ENCODE peak calls at places on chromosomes 1 and 21, in four cellular contexts. H, Y, K and E are unnamed samples.

GRCh38 chr1:201002510-201002909 is 21.0 kb downstream of the KIF21B start:
- DNase-seq in K (no peak), Y (no peak), H (no peak), E (no peak)

GRCh38 chr1:98382586-98382985 is 278.9 kb upstream of the SNX7 start:
- DNase-seq in Y (no peak), H (no peak), K (no peak), E (no peak)

GRCh38 chr1:19424651-19425570 is 60.4 kb downstream of the CAPZB start:
- DNase-seq in K (no peak), H (no peak), Y (no peak), E (no peak)

GRCh38 chr1:167533851-167534300 is 15.5 kb upstream of the CD247 start:
- DNase-seq in H (peak), K (peak), Y (no peak), E (peak)

GRCh38 chr1:216566809-216567208 is 143.6 kb upstream of the USH2A start:
- DNase-seq in H (no peak), K (no peak), Y (no peak), E (no peak)

GRCh38 chr1:206895837-206896242 is 1.4 kb upstream of the IL24 start:
- DNase-seq in H (no peak), K (no peak), Y (no peak), E (no peak)

GRCh38 chr1:245310605-245311531 is 156.1 kb downstream of the KIF26B start:
- DNase-seq in Y (no peak), K (no peak), H (no peak), E (no peak)

GRCh38 chr1:46822248-46822826 is 23.5 kb downstream of the CYP4B1 start:
- DNase-seq in Y (peak), H (no peak), K (no peak), E (no peak)

GRCh38 chr1:60746278-60746761 is 336.0 kb upstream of the NFIA start:
- DNase-seq in K (peak), Y (no peak), H (no peak), E (no peak)

GRCh38 chr1:15876357-15876756 is 28.9 kb downstream of the SPEN start:
- DNase-seq in K (no peak), Y (no peak), H (no peak), E (no peak)

GRCh38 chr1:209490013-209490412 is 93.5 kb upstream of the CAMK1G start:
- DNase-seq in Y (no peak), H (no peak), K (no peak), E (no peak)

GRCh38 chr1:40313329-40313957 is 3.6 kb downstream of the COL9A2 start:
- DNase-seq in H (no peak), K (no peak), Y (no peak), E (no peak)

GRCh38 chr1:85451236-85451830 is 13.6 kb downstream of the DDAH1 start:
- DNase-seq in H (no peak), Y (peak), K (no peak), E (no peak)

GRCh38 chr1:54811739-54812655 is 10.9 kb upstream of the TTC22 start:
- DNase-seq in Y (no peak), H (no peak), K (no peak), E (no peak)

GRCh38 chr1:76113446-76113845 is 38.9 kb downstream of the ST6GALNAC3 start:
- DNase-seq in H (no peak), K (no peak), Y (no peak), E (no peak)

GRCh38 chr1:230263573-230264195 is 162.4 kb downstream of the PGBD5 start:
- DNase-seq in Y (no peak), K (no peak), H (no peak), E (no peak)

GRCh38 chr1:202329891-202330290 is 11.8 kb downstream of the UBE2T start:
- DNase-seq in H (no peak), Y (no peak), K (no peak), E (no peak)

DNA sequence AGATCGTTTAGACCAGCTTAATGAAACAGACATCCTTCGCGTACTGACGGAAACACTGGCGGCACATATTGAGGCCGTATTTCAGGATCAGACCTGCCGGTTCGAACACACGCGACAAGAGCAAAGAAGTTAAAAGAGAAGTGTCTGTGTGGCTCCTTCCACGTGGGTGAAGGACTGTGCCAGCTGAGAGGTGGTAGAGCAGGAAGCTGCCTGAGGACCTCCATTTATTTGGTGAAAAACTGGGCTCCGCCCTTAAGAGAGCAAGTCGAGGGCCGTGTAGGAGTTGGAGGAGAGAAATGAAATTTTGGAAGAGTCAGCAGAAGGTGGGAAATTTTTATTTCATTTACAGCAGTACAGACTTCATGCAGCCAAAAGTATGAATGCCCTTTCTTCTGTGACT is 38.8 kb upstream of the ADORA3 start:
- DNase-seq in H (no peak), Y (no peak), K (no peak), E (no peak)
- H3K27ac ChIP-seq in H (no peak), Y (peak), K (no peak), E (peak)

GRCh38 chr1:43934279-43934985 is 831 bp downstream of the ARTN start:
- DNase-seq in Y (no peak), H (peak), K (peak), E (peak)

GRCh38 chr1:43930949-43931275 is 2.7 kb upstream of the ARTN start:
- DNase-seq in Y (no peak), K (no peak), H (no peak), E (peak)

GRCh38 chr1:43931711-43932660 is 1.6 kb upstream of the ARTN start:
- DNase-seq in H (no peak), K (no peak), Y (no peak), E (no peak)

GRCh38 chr1:43933386-43934278 is at the start of gene ARTN:
- DNase-seq in H (no peak), Y (no peak), K (no peak), E (no peak)

GRCh38 chr1:43932786-43933385 is 715 bp upstream of the ARTN start:
- DNase-seq in H (no peak), Y (no peak), K (no peak), E (no peak)
- H3K27ac ChIP-seq in H (no peak), Y (no peak), K (no peak), E (no peak)

GRCh38 chr1:215018555-215018954 is 64.0 kb upstream of the KCNK2 start:
- DNase-seq in K (no peak), H (no peak), Y (no peak), E (no peak)

GRCh38 chr1:215022204-215022603 is 60.3 kb upstream of the KCNK2 start:
- DNase-seq in Y (no peak), H (no peak), K (no peak), E (no peak)

GRCh38 chr1:215023151-215023832 is 59.2 kb upstream of the KCNK2 start:
- DNase-seq in Y (no peak), K (no peak), H (no peak), E (no peak)

DNA sequence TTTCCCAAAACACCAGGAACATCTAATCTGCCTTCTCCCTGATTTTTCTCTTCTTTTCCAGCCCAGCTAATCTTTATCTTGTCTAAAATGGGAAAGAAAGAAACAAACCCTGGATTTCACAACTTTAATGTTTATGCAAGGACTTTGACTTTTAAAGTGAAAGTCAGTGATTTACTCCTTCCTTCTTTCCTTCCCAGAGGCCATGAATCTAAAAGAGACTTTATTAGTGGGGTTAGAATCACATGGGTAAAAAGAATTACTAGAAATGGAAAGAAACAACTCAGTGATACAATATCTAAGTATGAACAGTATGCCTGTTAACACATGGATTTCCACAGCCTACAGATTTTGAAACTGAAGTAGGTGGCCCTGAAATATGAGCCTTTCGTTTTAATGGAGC is 59.8 kb upstream of the KCNK2 start:
- DNase-seq in K (no peak), Y (no peak), H (no peak), E (no peak)
- H3K27ac ChIP-seq in K (no peak), Y (peak), H (no peak), E (peak)

DNA sequence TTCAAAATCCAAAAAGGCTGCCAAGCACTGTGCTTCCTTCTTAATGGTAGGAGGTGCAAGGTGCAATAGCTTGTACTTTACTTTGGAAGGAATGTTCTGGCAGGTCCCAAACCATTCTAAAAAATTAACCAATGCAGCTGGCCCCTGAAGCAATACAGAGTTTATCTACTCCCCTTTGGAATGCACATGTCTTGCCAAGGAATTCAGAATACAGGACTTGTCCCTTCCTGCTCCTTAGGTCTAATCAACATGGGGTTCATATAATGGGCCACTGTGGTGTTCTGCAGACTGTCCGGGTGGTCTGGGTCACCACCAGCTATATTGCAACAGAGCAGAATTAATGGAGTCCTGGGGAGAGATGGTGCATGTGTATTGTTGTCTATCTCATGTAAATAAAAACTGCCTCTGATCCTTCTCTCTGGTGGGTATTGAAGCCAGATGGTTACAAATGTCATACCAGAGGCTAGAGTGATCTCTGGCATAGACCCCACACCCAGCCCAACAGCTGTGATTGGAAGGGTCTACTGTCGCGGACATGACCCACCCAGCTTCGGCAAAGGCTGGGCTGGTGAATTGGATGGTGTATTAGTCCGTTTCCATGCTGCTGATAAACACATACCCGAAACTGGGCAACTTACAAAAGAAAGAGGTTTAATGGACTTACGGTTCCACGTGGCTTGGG is 112.8 kb downstream of the RIPK4 start:
- DNase-seq in K (no peak), Y (no peak), H (no peak), E (no peak)
- H3K27ac ChIP-seq in K (no peak), Y (no peak), H (no peak), E (no peak)

DNA sequence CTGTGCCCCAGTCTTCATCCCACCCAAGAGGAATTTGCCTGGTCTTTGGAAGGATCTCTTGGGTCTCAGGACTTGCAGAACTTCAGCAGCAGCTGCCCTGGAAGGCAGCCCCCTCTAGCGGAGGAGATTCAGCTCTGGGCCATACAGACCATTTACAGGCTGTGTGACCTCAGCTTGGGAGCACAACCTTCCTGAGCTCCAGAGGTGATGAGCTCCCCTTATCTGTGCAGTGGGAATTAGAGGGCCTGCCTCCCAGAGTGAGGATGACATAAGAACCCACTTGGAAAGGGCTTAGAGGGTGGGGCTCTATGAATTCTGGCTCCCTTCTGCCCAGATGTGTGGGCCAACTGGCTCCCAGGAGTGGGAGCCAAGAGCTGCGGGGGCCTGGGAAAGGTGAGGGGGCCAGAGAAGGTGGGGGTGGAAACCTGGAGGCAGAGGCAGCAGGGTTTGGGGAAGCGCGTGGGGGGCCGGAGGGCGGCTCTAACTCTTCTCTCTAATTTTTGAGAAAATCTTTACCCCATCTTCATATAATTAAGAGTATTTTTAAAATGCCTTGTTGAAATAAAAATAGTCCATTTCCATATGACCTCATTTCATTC is 21.4 kb downstream of the EPHB2 start:
- DNase-seq in K (no peak), Y (no peak), H (no peak), E (no peak)
- H3K27ac ChIP-seq in K (no peak), Y (no peak), H (no peak), E (no peak)

DNA sequence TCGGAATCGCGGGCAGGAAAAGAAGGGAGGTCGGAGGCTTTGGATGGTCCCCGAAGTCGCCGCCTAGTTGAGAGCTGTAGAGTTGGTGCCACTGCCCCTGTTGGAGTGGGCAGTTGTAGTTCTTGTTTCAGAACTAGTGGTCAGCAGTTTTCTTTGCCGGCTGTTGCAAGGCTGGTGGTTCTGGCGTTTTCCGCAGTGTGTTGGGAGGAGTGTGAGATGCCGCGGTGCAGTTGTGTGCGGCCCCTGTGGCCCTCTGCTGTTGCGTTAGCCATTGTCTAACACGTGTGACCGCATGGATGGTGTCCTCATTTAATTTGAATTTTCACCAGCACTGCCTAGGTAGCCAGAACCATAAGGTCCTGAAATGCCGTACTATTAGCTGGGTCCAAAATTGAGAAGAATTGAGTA is 1.4 kb downstream of the ARF1 start:
- DNase-seq in H (peak), Y (no peak), K (no peak), E (no peak)
- H3K27ac ChIP-seq in H (peak), Y (peak), K (no peak), E (peak)